ENCODE peak calls at places on chromosomes 11 and 22, in eight cellular contexts. N is OCI-LY7, K is psoas muscle, H is fibroblast of the aortic adventitia, W is chondrocyte, L is prostate gland, S is Calu3, D is epithelial cell of esophagus. F is an unnamed sample.

GRCh38 chr22:35477911-35478582 is 62.6 kb upstream of the RASD2 start:
- DNase-seq in N (no peak), K (peak), H (peak), W (no peak), L (peak), S (peak), D (peak), F (peak)

GRCh38 chr22:30600925-30601324 is 6.0 kb upstream of the TCN2 start:
- DNase-seq in N (no peak), K (no peak), H (no peak), W (no peak), L (no peak), S (no peak), D (no peak), F (no peak)

GRCh38 chr22:31917227-31917921 is 27.0 kb upstream of the YWHAH start:
- DNase-seq in N (peak), K (peak), H (no peak), W (no peak), L (no peak), S (no peak), D (no peak), F (no peak)

GRCh38 chr22:47398491-47398890 is 636.0 kb downstream of the TBC1D22A start:
- DNase-seq in N (no peak), K (no peak), H (no peak), W (no peak), L (no peak), S (no peak), D (no peak), F (no peak)

GRCh38 chr11:117385471-117385870 is 57.8 kb downstream of the CEP164 start:
- DNase-seq in N (no peak), K (no peak), H (no peak), W (no peak), L (no peak), S (no peak), D (no peak), F (no peak)

GRCh38 chr22:27982106-27982505 is 63.0 kb upstream of the PITPNB start:
- DNase-seq in N (no peak), K (no peak), H (no peak), W (no peak), L (no peak), S (no peak), D (no peak), F (no peak)

GRCh38 chr22:20111045-20111688 is 4.7 kb upstream of the RANBP1 start:
- DNase-seq in N (peak), K (peak), H (no peak), W (peak), L (no peak), S (no peak), D (peak), F (no peak)

GRCh38 chr22:50247748-50248147 is 2.9 kb upstream of the TUBGCP6 start:
- DNase-seq in N (peak), K (peak), H (peak), W (no peak), L (no peak), S (no peak), D (peak), F (no peak)

GRCh38 chr22:41799486-41800347 is 762 bp upstream of the CCDC134 start:
- DNase-seq in N (peak), K (peak), H (peak), W (no peak), L (peak), S (no peak), D (no peak), F (peak)

GRCh38 chr11:15933896-15934625 is 422.3 kb downstream of the SOX6 start:
- DNase-seq in N (no peak), K (no peak), H (no peak), W (no peak), L (no peak), S (no peak), D (peak), F (no peak)

GRCh38 chr11:106302416-106302815 is 225.0 kb downstream of the AASDHPPT start:
- DNase-seq in N (peak), K (no peak), H (no peak), W (no peak), L (no peak), S (no peak), D (no peak), F (no peak)

GRCh38 chr11:19316434-19316833 is 75.7 kb upstream of the E2F8 start:
- DNase-seq in N (no peak), K (peak), H (peak), W (no peak), L (peak), S (no peak), D (no peak), F (no peak)

GRCh38 chr22:37313376-37314314 is 31.3 kb downstream of the CYTH4 start:
- DNase-seq in N (no peak), K (peak), H (peak), W (no peak), L (no peak), S (no peak), D (peak), F (no peak)

GRCh38 chr11:98549571-98549970 is 471.2 kb upstream of the CNTN5 start:
- DNase-seq in N (no peak), K (no peak), H (no peak), W (no peak), L (no peak), S (no peak), D (no peak), F (no peak)

DNA sequence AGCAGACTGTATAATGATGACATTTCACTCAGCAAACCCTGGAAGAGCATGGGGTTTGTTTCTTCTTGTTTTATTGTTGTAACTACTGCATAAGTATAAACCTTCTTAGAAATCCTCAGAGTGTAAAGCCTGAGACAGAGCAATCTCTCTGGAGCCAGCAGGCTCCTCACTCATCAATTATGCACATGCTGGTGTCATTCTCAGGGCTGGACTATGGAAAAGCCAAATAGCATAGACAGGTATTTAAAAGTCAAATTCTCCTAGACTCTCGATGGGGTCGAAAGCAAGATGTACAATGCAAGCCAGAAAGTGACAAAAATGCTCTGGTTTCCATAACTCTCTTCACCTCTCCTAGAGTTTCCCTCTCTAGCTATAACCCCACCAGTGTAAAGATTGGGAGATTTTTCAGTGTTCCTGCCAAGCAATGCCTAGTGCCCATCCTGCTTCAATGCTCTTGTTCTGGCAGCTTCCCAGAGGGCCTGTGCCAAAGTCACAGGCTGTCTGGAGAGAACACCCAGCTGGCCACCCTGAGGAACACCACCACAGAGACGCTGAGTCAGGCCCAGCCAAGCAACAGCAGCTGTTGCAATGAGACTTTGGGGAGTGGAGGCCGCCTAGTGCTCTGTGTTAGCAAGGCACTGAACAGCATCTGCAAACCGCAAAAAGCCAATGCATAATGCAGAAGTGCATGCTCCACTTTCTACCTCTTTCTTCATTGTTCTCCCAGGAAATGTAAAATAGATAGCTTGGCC is 167.9 kb downstream of the NXPE2 start:
- DNase-seq in N (no peak), K (peak), H (no peak), W (no peak), L (no peak), S (no peak), D (no peak), F (no peak)
- TF ChIP-seq CTCF in N (no peak), K (peak), H (no peak), W (no peak), L (no peak), S (no peak), D (no peak), F (no peak)

DNA sequence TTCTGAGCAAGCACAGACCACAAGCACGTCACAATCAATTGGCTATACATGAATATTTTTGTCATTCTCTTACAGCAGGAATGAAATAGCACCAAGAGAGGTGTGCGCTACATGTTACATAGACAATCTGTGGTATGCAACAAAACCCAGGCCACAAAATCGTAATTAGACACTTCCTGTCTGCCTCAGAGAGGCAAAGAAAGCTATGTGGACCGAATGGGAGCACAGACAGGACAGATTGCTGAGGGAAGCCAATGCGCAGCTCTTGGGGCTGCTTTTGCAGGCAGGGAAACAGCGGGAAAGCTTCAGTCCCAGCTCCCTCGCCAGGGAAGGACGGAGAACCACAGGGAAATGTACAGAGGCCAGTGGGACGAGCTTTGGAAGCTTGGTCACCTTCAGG is 40.9 kb downstream of the SERPINH1 start:
- DNase-seq in N (no peak), K (no peak), H (no peak), W (no peak), L (no peak), S (no peak), D (no peak), F (no peak)
- TF ChIP-seq CTCF in N (no peak), K (no peak), H (no peak), W (no peak), L (no peak), S (no peak), D (no peak), F (no peak)

DNA sequence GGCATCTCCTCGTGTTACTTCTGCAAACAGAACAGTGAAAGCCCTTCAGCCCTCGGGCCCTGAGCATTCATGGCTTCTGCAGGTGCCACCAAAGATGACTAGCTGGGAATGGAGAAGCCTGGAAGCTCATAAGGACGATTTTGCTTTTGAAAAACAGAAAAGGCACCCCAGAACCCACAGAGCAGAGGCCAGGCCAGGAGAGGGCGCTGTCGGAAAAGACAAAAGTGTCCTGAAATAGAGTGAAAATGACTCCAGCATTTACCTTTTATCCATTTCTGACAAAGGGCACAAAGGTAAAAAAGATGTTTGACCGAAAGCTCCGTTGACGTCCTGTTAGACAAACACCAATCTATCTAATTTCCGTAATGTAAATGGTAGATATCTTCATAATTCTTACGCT is 37.6 kb downstream of the ZNF195 start:
- DNase-seq in N (peak), K (peak), H (peak), W (no peak), L (peak), S (peak), D (peak), F (no peak)
- TF ChIP-seq CTCF in N (peak), K (peak), H (peak), W (peak), L (peak), S (no peak), D (peak), F (peak)

GRCh38 chr11:121334973-121335711 is 42.6 kb downstream of the SC5D start:
- DNase-seq in N (peak), K (no peak), H (no peak), W (no peak), L (no peak), S (no peak), D (no peak), F (no peak)
- TF ChIP-seq CTCF in N (peak), K (no peak), H (peak), W (peak), L (no peak), S (no peak), D (no peak), F (no peak)

DNA sequence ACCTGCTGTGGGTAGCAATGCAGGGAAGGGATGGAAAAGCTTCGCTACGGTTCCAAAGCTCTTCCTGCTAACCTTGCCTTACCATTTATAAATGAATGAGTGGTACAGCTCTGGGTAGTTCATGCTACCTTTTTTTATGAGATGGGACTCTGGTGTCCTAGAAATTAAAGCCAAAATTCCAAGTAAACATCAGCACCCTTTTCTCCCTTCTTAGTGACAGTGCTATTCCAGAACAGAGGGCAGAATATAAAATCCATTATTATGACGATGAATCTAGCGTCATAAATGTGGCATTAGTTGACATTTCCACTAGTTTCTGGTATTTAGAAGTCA is 447 bp upstream of the SVIP start:
- DNase-seq in N (no peak), K (no peak), H (no peak), W (no peak), L (no peak), S (no peak), D (no peak), F (no peak)
- TF ChIP-seq CTCF in N (no peak), K (no peak), H (no peak), W (peak), L (no peak), S (no peak), D (no peak), F (peak)

GRCh38 chr22:39479254-39479653 is 22.4 kb downstream of the MGAT3 start:
- DNase-seq in N (no peak), K (no peak), H (no peak), W (no peak), L (no peak), S (no peak), D (no peak), F (no peak)
- TF ChIP-seq CTCF in N (no peak), K (no peak), H (no peak), W (no peak), L (no peak), S (no peak), D (no peak), F (no peak)

GRCh38 chr22:39120983-39121382 is 23.9 kb downstream of the APOBEC3H start:
- DNase-seq in N (no peak), K (no peak), H (no peak), W (no peak), L (no peak), S (no peak), D (no peak), F (no peak)

GRCh38 chr22:39114157-39114511 is 17.1 kb downstream of the APOBEC3H start:
- DNase-seq in N (no peak), K (peak), H (no peak), W (no peak), L (no peak), S (no peak), D (no peak), F (no peak)

GRCh38 chr22:39115976-39116621 is 19.1 kb downstream of the APOBEC3H start:
- DNase-seq in N (peak), K (peak), H (no peak), W (no peak), L (no peak), S (no peak), D (no peak), F (no peak)

GRCh38 chr22:39115570-39115969 is 18.5 kb downstream of the APOBEC3H start:
- DNase-seq in N (no peak), K (no peak), H (no peak), W (no peak), L (no peak), S (no peak), D (no peak), F (no peak)

DNA sequence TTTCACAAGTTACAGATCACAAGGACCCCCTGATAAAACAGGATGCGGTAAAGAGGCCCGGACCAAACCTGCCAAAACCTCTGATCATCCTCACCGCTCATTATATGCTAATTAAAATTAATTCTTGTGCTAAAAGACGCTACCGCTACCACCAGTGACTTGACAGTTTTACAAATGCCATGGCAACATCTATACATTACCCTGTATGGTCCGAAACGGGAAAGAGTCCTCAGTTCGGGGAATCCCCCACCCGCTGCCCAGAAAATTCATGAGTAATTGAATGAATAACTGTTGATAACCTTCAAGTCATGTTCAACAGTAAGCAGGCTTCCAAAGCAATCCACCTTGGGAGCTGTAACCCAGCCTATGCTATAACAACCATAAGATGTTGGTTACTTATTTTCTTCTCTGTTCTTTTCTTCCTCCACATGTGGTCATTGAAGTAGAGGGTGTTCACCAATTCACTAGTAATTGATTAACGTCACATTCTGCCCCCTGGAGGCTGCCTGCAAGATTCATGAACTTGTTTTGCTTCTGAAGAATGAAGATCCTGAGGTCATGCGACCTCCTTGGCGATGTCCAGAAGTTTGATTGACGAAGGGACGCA is 20.6 kb downstream of the APOBEC3H start:
- DNase-seq in N (peak), K (peak), H (peak), W (no peak), L (peak), S (peak), D (peak), F (no peak)
- TF ChIP-seq CTCF in N (peak), K (peak), H (peak), W (peak), L (peak), S (peak), D (peak), F (no peak)

DNA sequence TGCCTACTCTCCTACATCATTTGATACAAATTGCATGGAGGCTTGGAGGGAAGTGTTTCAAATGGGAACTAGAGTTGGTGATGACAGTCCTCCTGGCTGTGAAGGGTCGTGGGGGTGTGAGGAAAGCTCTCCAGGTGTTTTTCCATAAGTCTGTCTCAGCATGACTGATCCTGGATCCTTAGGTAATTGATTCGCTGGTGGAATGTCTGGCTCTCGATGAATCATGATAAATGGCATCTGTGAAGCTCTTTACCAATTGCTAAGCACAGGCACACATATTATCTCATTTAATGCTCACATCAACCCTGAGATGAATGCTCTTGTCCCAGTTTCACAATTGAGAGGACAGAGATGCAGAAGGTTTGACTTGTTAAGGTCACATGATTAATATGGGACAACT is 107.5 kb downstream of the PKNOX2 start:
- DNase-seq in N (no peak), K (no peak), H (no peak), W (no peak), L (no peak), S (no peak), D (peak), F (no peak)
- TF ChIP-seq CTCF in N (no peak), K (no peak), H (no peak), W (no peak), L (no peak), S (no peak), D (no peak), F (no peak)

DNA sequence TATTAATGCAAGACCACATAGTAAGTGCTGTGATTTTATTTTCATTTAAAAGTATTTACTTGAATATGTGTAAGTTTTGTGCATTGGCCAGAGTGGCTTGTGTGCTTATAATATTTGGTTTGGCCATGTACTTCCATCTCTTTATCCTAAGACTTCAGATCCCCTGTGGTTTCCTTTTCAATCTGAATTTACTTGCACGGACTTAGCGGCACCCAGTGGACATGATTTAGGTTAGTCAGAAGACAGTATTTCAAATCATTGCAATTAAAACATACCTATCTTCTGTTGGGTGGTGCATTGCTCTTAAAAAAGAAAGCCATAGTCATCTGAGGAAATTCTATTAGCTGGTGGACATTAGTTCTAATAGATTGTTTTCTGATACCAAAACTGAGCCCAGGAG is 30.7 kb downstream of the PIWIL4 start:
- DNase-seq in N (peak), K (no peak), H (peak), W (no peak), L (no peak), S (no peak), D (no peak), F (no peak)
- TF ChIP-seq CTCF in N (peak), K (no peak), H (no peak), W (peak), L (no peak), S (no peak), D (no peak), F (no peak)

GRCh38 chr11:65218446-65218845 is 36.7 kb downstream of the CAPN1 start:
- DNase-seq in N (no peak), K (no peak), H (no peak), W (peak), L (no peak), S (no peak), D (no peak), F (no peak)

GRCh38 chr11:65215441-65216076 is 33.8 kb downstream of the CAPN1 start:
- DNase-seq in N (no peak), K (no peak), H (no peak), W (no peak), L (no peak), S (no peak), D (peak), F (no peak)

GRCh38 chr11:65217441-65218423 is 36.0 kb downstream of the CAPN1 start:
- DNase-seq in N (peak), K (no peak), H (no peak), W (peak), L (no peak), S (no peak), D (no peak), F (no peak)

GRCh38 chr11:65214212-65214845 is 32.6 kb downstream of the CAPN1 start:
- DNase-seq in N (no peak), K (no peak), H (no peak), W (no peak), L (no peak), S (no peak), D (no peak), F (no peak)

GRCh38 chr11:65216830-65217229 is 35.1 kb downstream of the CAPN1 start:
- DNase-seq in N (no peak), K (no peak), H (no peak), W (no peak), L (no peak), S (no peak), D (no peak), F (no peak)
- TF ChIP-seq CTCF in N (no peak), K (no peak), H (no peak), W (no peak), L (no peak), S (no peak), D (no peak), F (no peak)